ENCODE peak calls at places on chromosomes 16 and 17, in seven cellular contexts. Z is heart right ventricle, F is sigmoid colon, U is transverse colon, H is pancreas, K is esophagus squamous epithelium, G is tibial nerve. L is an unnamed sample.

GRCh38 chr17:77872199-77872598 is 86.3 kb upstream of the TNRC6C start:
- DNase-seq in G (no peak), K (no peak), Z (no peak), H (no peak), U (no peak), F (no peak), L (no peak)

GRCh38 chr16:9099131-9099625 is 7.7 kb downstream of the HAPSTR1 start:
- DNase-seq in H (no peak), F (no peak), U (no peak), K (no peak), G (no peak), Z (no peak), L (no peak)

GRCh38 chr16:55526448-55526847 is 17.6 kb downstream of the LPCAT2 start:
- DNase-seq in Z (no peak), G (no peak), F (no peak), U (no peak), K (no peak), H (no peak), L (no peak)

GRCh38 chr16:47940466-47940865 is 215.3 kb downstream of the ABCC12 start:
- DNase-seq in F (no peak), Z (no peak), U (no peak), H (no peak), G (no peak), K (no peak), L (no peak)

GRCh38 chr16:56614549-56614991 is 6.2 kb downstream of the MT2A start:
- DNase-seq in H (no peak), F (no peak), K (no peak), G (no peak), U (no peak), Z (no peak), L (no peak)

GRCh38 chr17:76733618-76733957 is 3.5 kb downstream of the SRSF2 start:
- DNase-seq in H (no peak), K (no peak), U (no peak), F (no peak), Z (no peak), G (no peak), L (no peak)

GRCh38 chr16:23334950-23335349 is 32.8 kb downstream of the SCNN1B start:
- DNase-seq in H (no peak), U (no peak), Z (no peak), G (no peak), K (no peak), F (no peak), L (no peak)

GRCh38 chr17:79630120-79630519 is 19.3 kb upstream of the RBFOX3 start:
- DNase-seq in U (no peak), K (no peak), G (no peak), F (peak), Z (no peak), H (no peak), L (peak)

GRCh38 chr16:30741461-30741914 is 6.7 kb upstream of the PHKG2 start:
- DNase-seq in G (no peak), H (no peak), K (no peak), U (peak), Z (no peak), F (peak), L (peak)

GRCh38 chr16:70254095-70254964 is 2.6 kb upstream of the EXOSC6 start:
- DNase-seq in H (no peak), K (no peak), Z (no peak), F (no peak), U (no peak), G (no peak), L (no peak)

GRCh38 chr16:16145286-16145685 is 78.0 kb downstream of the ABCC6 start:
- DNase-seq in G (no peak), H (no peak), F (no peak), K (no peak), Z (no peak), U (no peak), L (no peak)

GRCh38 chr17:17985555-17985954 is 12.9 kb downstream of the DRC3 start:
- DNase-seq in H (no peak), Z (no peak), G (no peak), K (no peak), F (no peak), U (no peak), L (no peak)

GRCh38 chr16:87099001-87099740 is 218.0 kb downstream of the C16orf95 start:
- DNase-seq in Z (no peak), H (peak), F (no peak), U (no peak), K (no peak), G (no peak), L (no peak)

GRCh38 chr16:64276646-64277045 is 845.2 kb downstream of the CDH11 start:
- DNase-seq in H (no peak), U (no peak), Z (no peak), K (no peak), F (no peak), G (no peak), L (no peak)

GRCh38 chr17:50169121-50169764 is 3.4 kb downstream of the SGCA start:
- DNase-seq in Z (peak), U (peak), K (no peak), H (peak), F (no peak), G (no peak), L (peak)

GRCh38 chr16:87708181-87708580 is 57.6 kb downstream of the KLHDC4 start:
- DNase-seq in K (no peak), F (no peak), Z (no peak), G (no peak), U (no peak), H (peak), L (no peak)

GRCh38 chr16:46569231-46569735 is 51.9 kb downstream of the SHCBP1 start:
- DNase-seq in F (no peak), K (no peak), U (no peak), Z (no peak), G (no peak), H (peak), L (no peak)

GRCh38 chr17:42409467-42410351 is 13.3 kb downstream of the CAVIN1 start:
- DNase-seq in F (peak), U (peak), Z (peak), H (no peak), K (no peak), G (peak), L (peak)

GRCh38 chr17:31660684-31661083 is 198.4 kb downstream of the COPRS start:
- DNase-seq in Z (no peak), K (no peak), H (no peak), U (no peak), G (no peak), F (no peak), L (no peak)

GRCh38 chr16:86030116-86030515 is 131.2 kb downstream of the IRF8 start:
- DNase-seq in Z (no peak), H (no peak), U (peak), G (no peak), K (no peak), F (peak), L (no peak)

GRCh38 chr17:80861360-80861861 is 130.2 kb upstream of the CHMP6 start:
- DNase-seq in Z (no peak), K (no peak), F (peak), H (peak), U (peak), G (no peak), L (peak)

GRCh38 chr17:73027130-73027741 is 65.3 kb downstream of the SLC39A11 start:
- DNase-seq in H (no peak), U (no peak), F (no peak), Z (no peak), G (no peak), K (no peak), L (no peak)

GRCh38 chr16:8956265-8957060 is 7.2 kb downstream of the USP7 start:
- DNase-seq in F (peak), Z (no peak), H (no peak), G (peak), K (no peak), U (no peak), L (no peak)

GRCh38 chr16:80058236-80058635 is 457.7 kb upstream of the MAF start:
- DNase-seq in F (peak), Z (peak), U (peak), H (no peak), K (no peak), G (peak), L (no peak)

GRCh38 chr17:28811594-28812135 is 30.9 kb downstream of the FAM222B start:
- DNase-seq in G (no peak), U (peak), K (no peak), F (peak), H (no peak), Z (no peak), L (no peak)

GRCh38 chr17:28812136-28812979 is 30.2 kb downstream of the FAM222B start:
- DNase-seq in U (peak), K (peak), F (peak), Z (peak), G (peak), H (peak), L (peak)

GRCh38 chr17:28810437-28810836 is 32.2 kb downstream of the FAM222B start:
- DNase-seq in F (no peak), U (no peak), G (no peak), Z (no peak), H (no peak), K (no peak), L (no peak)

GRCh38 chr17:28812980-28813377 is 29.6 kb downstream of the FAM222B start:
- DNase-seq in K (no peak), F (no peak), H (no peak), U (no peak), G (no peak), Z (no peak), L (no peak)

DNA sequence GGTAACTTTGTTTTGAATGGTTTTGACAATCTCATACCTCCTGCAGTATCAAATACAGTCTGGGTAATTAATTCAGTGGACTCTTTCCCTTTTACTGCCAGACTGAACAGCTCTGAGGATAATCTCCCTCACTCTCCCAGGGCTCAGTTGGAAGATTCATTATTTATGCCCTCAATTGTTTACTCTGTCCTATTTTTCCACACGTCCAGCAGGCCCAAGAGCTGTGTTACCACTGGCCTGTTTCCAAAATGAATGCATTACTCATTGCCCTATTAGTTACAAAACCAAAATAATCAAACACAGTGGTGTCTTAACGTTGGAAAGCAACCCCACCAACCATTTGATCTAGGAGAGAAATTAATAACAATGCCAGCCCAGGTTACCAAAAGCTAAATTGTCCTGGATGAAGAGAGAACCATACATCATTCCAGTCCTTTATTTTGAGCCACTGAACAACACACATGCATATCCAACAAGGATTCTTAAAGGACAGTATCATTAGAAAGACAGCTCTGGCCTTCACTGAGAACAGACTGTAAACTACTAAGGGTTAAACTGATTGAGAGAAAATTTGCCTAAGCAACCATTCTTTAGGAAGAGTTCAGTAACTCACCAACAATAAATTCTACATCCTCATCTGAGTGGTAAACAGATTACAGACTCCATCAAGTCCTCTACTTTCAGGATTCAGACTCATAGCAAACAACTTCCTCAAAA is 34.5 kb downstream of the FAM222B start:
- DNase-seq in K (no peak), H (no peak), F (no peak), Z (no peak), G (peak), U (no peak), L (peak)
- H3K4me3 ChIP-seq in K (no peak), H (no peak), F (no peak), Z (no peak), G (no peak), U (no peak), L (no peak)

DNA sequence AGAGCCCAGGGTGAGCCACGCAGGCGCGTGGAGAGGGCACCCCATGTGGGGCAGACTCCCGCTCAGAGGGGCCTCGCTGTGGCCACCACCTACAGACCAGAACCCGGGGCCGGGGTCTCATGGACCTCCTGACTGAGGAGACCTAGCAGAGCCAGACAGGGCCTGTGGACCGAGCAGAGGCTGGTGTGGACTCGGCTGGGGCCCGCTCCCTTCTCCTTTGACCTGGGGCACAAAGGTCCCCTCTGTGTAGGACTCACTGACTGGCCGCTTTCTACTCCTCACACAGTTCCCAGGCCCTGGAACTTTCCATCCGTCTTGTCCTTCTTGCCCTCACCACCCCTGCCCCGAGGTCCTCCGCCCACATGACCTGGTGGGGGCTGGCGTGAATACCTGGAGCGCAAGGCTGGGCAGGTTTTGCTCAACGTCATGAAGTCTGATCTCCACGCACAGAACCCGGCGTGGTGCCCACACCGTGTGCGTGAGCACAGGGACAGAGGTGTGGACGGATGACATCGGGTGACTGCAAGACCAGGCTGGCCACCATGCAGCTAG is 44.7 kb upstream of the ACSF3 start:
- DNase-seq in K (no peak), F (peak), H (peak), G (no peak), Z (peak), U (no peak), L (no peak)
- H3K4me3 ChIP-seq in K (no peak), F (no peak), H (no peak), G (no peak), Z (no peak), U (no peak), L (no peak)

DNA sequence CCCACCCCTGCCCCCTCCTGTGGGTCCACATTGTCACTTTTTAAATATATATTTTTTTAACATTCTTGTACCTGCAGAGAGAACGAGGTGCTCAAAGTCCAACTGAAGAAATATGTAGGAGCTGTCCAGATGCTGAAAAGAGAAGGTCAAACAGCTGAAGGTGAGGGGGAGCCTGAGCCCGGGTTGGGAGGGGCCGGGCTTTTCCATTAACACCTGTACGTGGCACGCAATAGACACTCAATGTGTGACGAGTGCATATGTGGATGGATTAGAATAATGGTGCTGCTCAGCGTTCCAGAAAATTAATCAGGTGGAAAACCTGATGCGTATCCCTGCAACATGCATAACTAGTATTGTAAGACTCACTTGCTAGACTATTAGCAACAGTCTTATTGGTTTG is 223.0 kb downstream of the SNX29 start:
- DNase-seq in G (no peak), F (no peak), K (no peak), H (no peak), U (no peak), Z (no peak), L (no peak)
- H3K4me3 ChIP-seq in G (no peak), F (no peak), K (no peak), H (no peak), U (no peak), Z (no peak), L (no peak)

DNA sequence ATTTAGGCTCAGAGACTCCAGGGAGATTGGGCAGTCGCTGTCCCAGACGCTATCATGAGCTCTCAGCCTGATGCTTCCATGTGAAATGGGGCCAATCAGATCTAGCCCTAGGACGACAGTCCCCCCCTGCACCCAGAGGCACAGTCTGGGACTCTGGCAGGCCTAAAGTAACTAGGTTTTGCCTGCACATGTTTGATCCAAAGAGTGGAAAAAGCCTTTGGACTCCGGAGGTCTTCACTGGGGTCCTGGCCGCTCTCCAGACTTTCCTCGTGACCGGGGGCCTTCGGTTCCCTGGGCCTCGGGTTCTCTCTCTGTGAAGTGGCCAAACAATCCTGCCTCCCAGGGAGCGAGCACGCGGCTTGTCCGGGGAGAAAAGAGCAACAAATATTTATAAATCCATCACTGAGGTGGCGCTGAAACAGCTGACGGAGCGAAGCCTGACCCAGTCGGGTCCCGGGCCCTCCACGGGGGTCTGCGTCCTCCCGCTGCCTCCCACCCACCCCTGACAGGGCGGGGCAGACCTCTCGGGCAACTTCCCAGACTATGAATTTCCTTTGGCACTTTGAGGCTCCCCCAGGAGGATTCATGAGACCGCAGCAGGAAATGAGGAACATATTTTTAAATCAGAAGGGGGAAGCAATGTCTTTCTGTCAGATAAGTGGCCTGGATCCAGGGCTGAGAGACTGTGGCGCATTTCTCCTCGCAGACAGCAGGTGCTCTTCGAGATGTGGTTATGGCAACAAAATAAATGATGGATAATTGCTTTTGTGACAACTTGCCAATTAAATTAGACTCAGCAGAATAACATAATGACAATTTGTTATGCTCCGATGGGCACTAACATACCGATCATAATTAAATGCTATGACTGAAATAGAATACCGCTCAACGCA is 38.9 kb downstream of the MRPS23 start:
- DNase-seq in F (peak), G (peak), Z (peak), H (no peak), U (peak), K (no peak), L (peak)
- H3K4me3 ChIP-seq in F (peak), G (peak), Z (peak), H (peak), U (no peak), K (peak), L (peak)

DNA sequence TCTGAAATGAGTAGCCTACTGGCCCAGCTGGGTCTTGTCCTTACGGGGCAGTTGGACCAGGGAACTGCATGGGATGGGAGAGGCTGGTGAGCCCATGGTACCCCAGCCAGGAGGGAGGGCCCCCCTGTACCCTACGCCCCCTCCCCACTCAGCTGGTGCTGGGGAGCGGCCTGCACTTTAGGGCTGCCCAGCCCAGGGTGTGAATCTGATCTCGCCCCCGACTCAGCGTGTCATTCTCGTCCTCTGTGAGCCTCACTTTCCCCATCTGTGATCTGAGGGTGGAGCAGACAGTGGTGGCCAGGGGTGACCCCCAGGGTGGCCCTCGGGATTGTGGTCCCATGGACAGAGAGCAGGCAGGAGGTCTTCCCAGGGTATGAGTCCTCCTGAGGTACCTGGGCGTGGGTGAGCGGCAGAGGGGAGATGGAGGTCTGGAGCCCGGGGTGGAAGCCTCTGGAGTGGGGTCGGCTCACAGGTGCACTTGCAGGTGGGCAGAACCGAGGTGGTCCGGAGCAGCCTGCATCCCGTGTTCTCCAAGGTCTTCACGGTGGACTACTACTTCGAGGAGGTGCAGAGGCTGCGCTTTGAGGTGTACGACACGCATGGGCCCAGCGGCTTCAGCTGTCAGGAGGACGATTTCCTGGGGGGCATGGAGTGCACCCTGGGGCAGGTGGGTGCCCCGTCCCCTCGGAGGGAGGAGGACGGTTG is 1.6 kb downstream of the CPNE7 start:
- DNase-seq in U (no peak), Z (no peak), F (no peak), K (no peak), G (no peak), H (peak), L (no peak)
- H3K4me3 ChIP-seq in U (no peak), Z (no peak), F (no peak), K (no peak), G (no peak), H (no peak), L (no peak)

GRCh38 chr16:72286936-72287620 is 115.1 kb upstream of the PMFBP1 start:
- DNase-seq in H (no peak), F (no peak), Z (no peak), G (no peak), K (no peak), U (no peak), L (no peak)

GRCh38 chr16:72287646-72288045 is 115.7 kb upstream of the PMFBP1 start:
- DNase-seq in Z (no peak), K (no peak), U (no peak), F (no peak), G (no peak), H (no peak), L (no peak)

GRCh38 chr16:72295914-72296313 is 124.0 kb upstream of the PMFBP1 start:
- DNase-seq in Z (no peak), K (no peak), G (no peak), U (no peak), H (no peak), F (no peak), L (no peak)

GRCh38 chr16:72291531-72291981 is 119.6 kb upstream of the PMFBP1 start:
- DNase-seq in G (no peak), U (no peak), H (no peak), Z (no peak), F (no peak), K (no peak), L (peak)

DNA sequence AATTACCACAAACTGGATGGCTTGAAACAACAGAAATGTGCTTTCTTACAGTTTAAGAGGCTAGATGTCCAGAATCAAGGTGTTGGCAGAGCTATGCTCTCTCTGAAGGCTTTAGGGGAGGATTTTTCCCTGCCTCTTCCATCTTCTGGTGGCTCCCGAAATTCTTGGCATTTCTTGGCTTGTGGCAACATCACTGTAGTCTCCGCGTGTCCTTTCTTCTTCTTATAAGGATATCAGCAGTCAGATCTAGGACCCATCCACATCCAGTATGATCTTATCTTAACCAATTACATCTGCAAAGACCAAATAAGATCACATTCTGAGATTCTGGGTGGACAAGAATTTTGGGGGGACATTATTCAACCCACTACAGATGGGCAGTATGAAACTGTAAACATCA is 119.2 kb upstream of the PMFBP1 start:
- DNase-seq in U (no peak), G (no peak), F (no peak), K (no peak), H (no peak), Z (no peak), L (peak)
- H3K4me3 ChIP-seq in U (no peak), G (no peak), F (no peak), K (no peak), H (no peak), Z (no peak), L (no peak)